ENCODE peak calls at places on chromosomes 3 and 15, in four cellular contexts. H is heart right ventricle, D is astrocyte, J is adrenal gland. T is an unnamed sample. For H3K4me1, the result is how much of the 10 kb centered on the place peaks cover.

GRCh38 chr3:36124118-36124796 is 256.0 kb upstream of the STAC start:
- DNase-seq in H (no peak), J (peak), D (peak), T (peak)

GRCh38 chr3:156985689-156986088 is 159.5 kb downstream of the LEKR1 start:
- DNase-seq in D (no peak), H (no peak), J (no peak), T (no peak)

GRCh38 chr15:93987068-93987467 is 244.3 kb upstream of the MCTP2 start:
- DNase-seq in J (no peak), D (no peak), H (no peak), T (no peak)

GRCh38 chr3:171783086-171783485 is 27.2 kb downstream of the PLD1 start:
- DNase-seq in H (no peak), D (peak), J (no peak), T (no peak)

GRCh38 chr15:77538793-77539487 is 93.8 kb downstream of the LINGO1 start:
- DNase-seq in D (no peak), H (no peak), J (no peak), T (no peak)

GRCh38 chr15:92808611-92809063 is 91.5 kb upstream of the CHD2 start:
- DNase-seq in H (peak), D (peak), J (peak), T (peak)

GRCh38 chr3:56772926-56773587 is 28.7 kb downstream of the ARHGEF3 start:
- DNase-seq in D (no peak), H (no peak), J (no peak), T (peak)

GRCh38 chr3:32743934-32744333 is 58.9 kb downstream of the CNOT10 start:
- DNase-seq in D (no peak), J (no peak), H (no peak), T (peak)

GRCh38 chr3:81709606-81710005 is 51.8 kb downstream of the GBE1 start:
- DNase-seq in D (no peak), H (no peak), J (no peak), T (peak)

GRCh38 chr3:165883866-165884478 is 46.7 kb upstream of the BCHE start:
- DNase-seq in D (no peak), J (no peak), H (no peak), T (no peak)

GRCh38 chr3:12046406-12046805 is 42.2 kb downstream of the SYN2 start:
- DNase-seq in H (no peak), J (no peak), D (no peak), T (peak)

GRCh38 chr15:77181305-77182074 is 110.6 kb upstream of the TSPAN3 start:
- DNase-seq in H (no peak), D (no peak), J (no peak), T (no peak)

GRCh38 chr3:58013973-58014649 is 5.9 kb downstream of the FLNB start:
- DNase-seq in H (peak), D (peak), J (no peak), T (peak)

GRCh38 chr3:113097821-113098516 is 107.2 kb downstream of the GTPBP8 start:
- DNase-seq in J (no peak), D (peak), H (no peak), T (peak)

GRCh38 chr3:70249509-70250160 is 62.8 kb downstream of the MDFIC2 start:
- DNase-seq in J (no peak), D (peak), H (no peak), T (no peak)

GRCh38 chr3:185717121-185717520 is 107.7 kb downstream of the IGF2BP2 start:
- DNase-seq in D (peak), J (no peak), H (no peak), T (peak)

GRCh38 chr3:185713015-185713414 is 111.8 kb downstream of the IGF2BP2 start:
- DNase-seq in D (no peak), J (no peak), H (no peak), T (no peak)

GRCh38 chr3:185716436-185717090 is 108.3 kb downstream of the IGF2BP2 start:
- DNase-seq in H (no peak), D (no peak), J (no peak), T (no peak)

GRCh38 chr3:185714085-185714484 is 110.8 kb downstream of the IGF2BP2 start:
- DNase-seq in D (no peak), H (no peak), J (no peak), T (no peak)

DNA sequence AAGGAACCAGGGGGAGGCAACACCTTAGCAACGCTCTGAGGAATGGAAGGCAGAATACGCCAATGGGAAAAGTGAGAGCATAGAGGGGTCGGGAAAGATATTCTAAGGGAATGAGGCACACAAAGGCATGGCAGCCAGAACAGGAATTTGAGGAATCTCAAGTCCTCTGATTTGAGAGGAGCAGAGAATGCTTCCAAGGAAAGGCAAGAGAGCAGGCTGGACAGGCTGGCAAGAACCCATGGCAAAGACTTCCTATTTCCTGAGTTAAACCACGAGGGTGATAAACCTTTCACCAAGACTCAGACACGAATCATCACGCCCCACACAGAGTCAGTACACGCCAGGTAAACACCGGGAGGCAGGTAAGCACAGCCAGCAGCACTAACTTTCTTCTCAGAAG is 109.8 kb downstream of the IGF2BP2 start:
- DNase-seq in H (no peak), D (peak), J (no peak), T (no peak)
- H3K4me1 ChIP-seq in H (under half), D (under half), J (under half), T (under half)

GRCh38 chr3:46929324-46929723 is 47.2 kb downstream of the CCDC12 start:
- DNase-seq in J (no peak), H (peak), D (no peak), T (no peak)
- H3K4me1 ChIP-seq in J (half or more), H (half or more), D (under half), T (under half)

DNA sequence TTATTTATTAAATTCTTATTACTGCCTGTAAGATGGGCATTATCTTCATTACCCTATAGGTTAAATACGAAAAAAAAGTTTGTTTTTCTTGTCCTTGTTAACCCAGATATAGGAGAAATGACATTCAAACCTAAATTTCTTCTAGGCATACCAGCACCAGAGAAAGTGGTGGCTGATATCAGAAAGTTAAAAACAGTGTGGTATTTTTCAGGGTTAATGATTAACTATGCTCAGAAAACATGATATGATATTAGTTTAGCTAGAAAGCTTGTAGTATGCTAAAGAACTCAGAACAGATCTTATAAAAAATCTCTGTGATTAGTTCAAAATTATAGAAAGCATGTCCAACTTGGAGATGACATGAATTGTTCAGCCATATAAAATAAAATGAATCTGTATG is 630.5 kb upstream of the EPHA6 start:
- DNase-seq in D (no peak), J (no peak), H (no peak), T (no peak)
- H3K4me1 ChIP-seq in D (under half), J (under half), H (under half), T (under half)

DNA sequence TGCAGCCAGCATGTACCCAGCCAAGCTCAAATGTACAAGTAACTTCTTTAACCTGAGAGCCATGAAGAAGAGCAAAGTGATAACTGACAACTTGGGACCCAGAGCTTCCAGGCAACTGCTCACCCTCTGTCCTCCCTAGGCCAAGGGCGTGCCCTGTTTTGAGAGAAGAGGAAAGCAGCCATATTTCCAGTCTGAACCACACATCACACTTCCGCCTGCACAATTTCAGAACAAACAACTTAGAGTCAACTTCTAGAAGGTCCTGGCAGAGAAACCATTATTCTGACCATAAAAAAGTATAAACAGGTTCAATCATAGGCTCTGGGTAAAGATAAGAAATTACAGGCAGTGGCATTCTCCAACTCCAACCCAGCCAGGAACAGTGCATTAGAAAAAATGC is 50.1 kb downstream of the ITGB5 start:
- DNase-seq in J (no peak), D (no peak), H (no peak), T (no peak)
- H3K4me1 ChIP-seq in J (under half), D (under half), H (half or more), T (half or more)

GRCh38 chr3:45185461-45185860 is 39.3 kb upstream of the CDCP1 start:
- DNase-seq in H (no peak), D (no peak), J (no peak), T (no peak)
- H3K4me1 ChIP-seq in H (under half), D (under half), J (under half), T (under half)

GRCh38 chr15:25249236-25250010 is 189.4 kb downstream of the UBE3A start:
- DNase-seq in D (no peak), J (no peak), H (no peak), T (no peak)
- H3K4me1 ChIP-seq in D (under half), J (under half), H (under half), T (under half)